ENCODE peak calls at places on chromosomes 16 and 17, in four cellular contexts. U, V, G and D are unnamed samples.
A peak's percentile ranks its signal among the peaks of the same experiment; 100 is the strongest.

GRCh38 chr17:77416096-77416713 is 275.4 kb downstream of the SEC14L1 start:
- DNase-seq in U (no peak), V (no peak), G (no peak), D (no peak)

GRCh38 chr17:81693491-81694360 is 9.4 kb upstream of the MRPL12 start:
- DNase-seq in U (no peak), V (no peak), G (no peak), D (no peak)

GRCh38 chr17:10803830-10804498 is at the start of gene TMEM238L:
- DNase-seq in U (no peak), V (no peak), G (no peak), D (peak; percentile 60)

GRCh38 chr17:1752425-1752941 is 9.4 kb upstream of the SERPINF1 start:
- DNase-seq in U (no peak), V (no peak), G (peak; percentile 63), D (no peak)

GRCh38 chr17:74558882-74559519 is 8.3 kb downstream of the CD300H start:
- DNase-seq in U (no peak), V (no peak), G (peak; percentile 53), D (no peak)

GRCh38 chr17:31740611-31741082 is 118.4 kb downstream of the COPRS start:
- DNase-seq in U (no peak), V (no peak), G (peak; percentile 45), D (no peak)

GRCh38 chr17:77558846-77559626 is 399.5 kb upstream of the TNRC6C start:
- DNase-seq in U (no peak), V (no peak), G (no peak), D (no peak)

GRCh38 chr16:4855804-4856203 is 8.5 kb downstream of the UBN1 start:
- DNase-seq in U (no peak), V (no peak), G (no peak), D (no peak)

GRCh38 chr16:85420501-85421337 is 192.4 kb upstream of the GSE1 start:
- DNase-seq in U (peak; percentile 76), V (no peak), G (peak; percentile 87), D (peak; percentile 44)

GRCh38 chr17:75504347-75505151 is 10.8 kb downstream of the CASKIN2 start:
- DNase-seq in U (no peak), V (no peak), G (peak; percentile 53), D (no peak)

GRCh38 chr17:78000351-78000750 is 41.8 kb downstream of the TNRC6C start:
- DNase-seq in U (no peak), V (no peak), G (no peak), D (no peak)

GRCh38 chr16:51156836-51157235 is 5.8 kb upstream of the SALL1 start:
- DNase-seq in U (no peak), V (no peak), G (no peak), D (no peak)

GRCh38 chr16:57916735-57917450 is 54.0 kb downstream of the CNGB1 start:
- DNase-seq in U (no peak), V (no peak), G (no peak), D (no peak)

GRCh38 chr16:57106767-57107166 is 14.4 kb downstream of the CPNE2 start:
- DNase-seq in U (peak; percentile 55), V (no peak), G (no peak), D (peak; percentile 74)

GRCh38 chr17:75853410-75853809 is 1.7 kb downstream of the WBP2 start:
- DNase-seq in U (no peak), V (no peak), G (no peak), D (no peak)

GRCh38 chr16:85395207-85395912 is 217.8 kb upstream of the GSE1 start:
- DNase-seq in U (peak; percentile 74), V (no peak), G (peak; percentile 67), D (peak; percentile 85)

GRCh38 chr17:31216053-31216751 is 80.8 kb downstream of the OMG start:
- DNase-seq in U (no peak), V (no peak), G (no peak), D (no peak)

GRCh38 chr17:14048169-14048568 is 21.1 kb upstream of the COX10 start:
- DNase-seq in U (no peak), V (no peak), G (no peak), D (no peak)

GRCh38 chr17:49193513-49194296 is 16.7 kb downstream of the GNGT2 start:
- DNase-seq in U (no peak), V (peak; percentile 24), G (peak; percentile 65), D (peak; percentile 42)

GRCh38 chr16:83998091-83998490 is 30.0 kb downstream of the NECAB2 start:
- DNase-seq in U (peak; percentile 26), V (no peak), G (no peak), D (no peak)

GRCh38 chr17:55451203-55451641 is 29.6 kb upstream of the MMD start:
- DNase-seq in U (no peak), V (no peak), G (no peak), D (no peak)

GRCh38 chr17:34201225-34201624 is 53.9 kb upstream of the CCL2 start:
- DNase-seq in U (no peak), V (no peak), G (no peak), D (no peak)

GRCh38 chr16:15803608-15804007 is 53.2 kb downstream of the MYH11 start:
- DNase-seq in U (no peak), V (no peak), G (no peak), D (no peak)

GRCh38 chr17:9907883-9908648 is 3.0 kb upstream of the RCVRN start:
- DNase-seq in U (no peak), V (no peak), G (peak; percentile 79), D (no peak)

GRCh38 chr17:42698736-42699414 is 16.5 kb downstream of the CNTNAP1 start:
- DNase-seq in U (no peak), V (no peak), G (no peak), D (peak; percentile 54)

GRCh38 chr17:16872836-16873653 is 98.9 kb downstream of the TNFRSF13B start:
- DNase-seq in U (no peak), V (no peak), G (peak; percentile 64), D (no peak)

GRCh38 chr16:727291-727977 is 528 bp downstream of the HAGHL start:
- DNase-seq in U (no peak), V (no peak), G (no peak), D (no peak)

GRCh38 chr16:78749745-78750268 is 650.4 kb downstream of the WWOX start:
- DNase-seq in U (no peak), V (no peak), G (no peak), D (no peak)

GRCh38 chr16:54286330-54287017 is at the start of gene IRX3:
- DNase-seq in U (peak; percentile 93), V (peak; percentile 15), G (peak; percentile 89), D (peak; percentile 94)

GRCh38 chr16:7398536-7398935 is 65.9 kb downstream of the RBFOX1 start:
- DNase-seq in U (no peak), V (no peak), G (no peak), D (no peak)

GRCh38 chr16:55323637-55324490 is at the start of gene IRX6:
- DNase-seq in U (peak; percentile 75), V (no peak), G (peak; percentile 93), D (peak; percentile 65)

GRCh38 chr16:12455287-12455798 is 348.3 kb downstream of the CPPED1 start:
- DNase-seq in U (peak; percentile 79), V (peak; percentile 21), G (peak; percentile 80), D (peak; percentile 75)

GRCh38 chr16:48318630-48319029 is 66.6 kb downstream of the SIAH1 start:
- DNase-seq in U (no peak), V (no peak), G (peak; percentile 25), D (peak; percentile 40)

GRCh38 chr17:4327638-4328037 is 38.8 kb downstream of the UBE2G1 start:
- DNase-seq in U (no peak), V (no peak), G (no peak), D (no peak)